ENCODE peak calls at places on chromosomes 4 and X, in nine cellular contexts. N is esophagus squamous epithelium, T is GM23338, X is A549, Z is right cardiac atrium, C is uterus, P is neural progenitor cell, S is DND-41, L is mesenchymal stem cell. I is an unnamed sample.

GRCh38 chrX:17183566-17183965 is 191.4 kb upstream of the NHS start:
- DNase-seq in L (no peak), C (no peak), X (no peak), T (peak), P (no peak), S (no peak), N (no peak), Z (no peak), I (no peak)

GRCh38 chrX:54825716-54826428 is 18.3 kb downstream of the MAGED2 start:
- DNase-seq in N (no peak), T (peak), C (no peak), P (no peak), Z (no peak), L (no peak), X (no peak), S (no peak), I (peak)

GRCh38 chr4:73213917-73214663 is 44.5 kb downstream of the ANKRD17 start:
- DNase-seq in N (no peak), S (no peak), T (no peak), X (no peak), L (peak), P (no peak), C (no peak), Z (no peak), I (no peak)

GRCh38 chrX:130555341-130555740 is 153.6 kb downstream of the RBMX2 start:
- DNase-seq in L (no peak), P (no peak), T (no peak), N (no peak), X (no peak), Z (no peak), C (no peak), S (no peak), I (no peak)

GRCh38 chrX:11381464-11381863 is 88.3 kb downstream of the AMELX start:
- DNase-seq in L (peak), P (peak), S (peak), T (peak), N (peak), C (no peak), X (peak), Z (no peak), I (peak)

GRCh38 chr4:176778491-176778890 is 14.2 kb downstream of the VEGFC start:
- DNase-seq in L (peak), C (no peak), S (no peak), Z (no peak), N (no peak), T (no peak), P (no peak), X (no peak), I (no peak)

GRCh38 chrX:18424482-18425198 is 768 bp upstream of the CDKL5 start:
- DNase-seq in X (peak), L (peak), C (peak), N (no peak), P (peak), Z (peak), T (peak), S (peak), I (no peak)

GRCh38 chrX:150635952-150636351 is 57.2 kb upstream of the MTMR1 start:
- DNase-seq in C (no peak), P (no peak), X (peak), S (no peak), Z (no peak), T (no peak), L (peak), N (no peak), I (no peak)

GRCh38 chr4:144591401-144591800 is 54.6 kb upstream of the HHIP start:
- DNase-seq in L (peak), Z (no peak), N (no peak), C (no peak), X (no peak), S (peak), P (no peak), T (no peak), I (no peak)

GRCh38 chrX:33062016-33062415 is 149.3 kb downstream of the DMD start:
- DNase-seq in N (no peak), S (no peak), Z (no peak), T (no peak), C (no peak), P (no peak), L (no peak), X (no peak), I (no peak)

GRCh38 chr4:183349673-183350072 is 27.4 kb upstream of the CLDN24 start:
- DNase-seq in S (no peak), L (peak), Z (no peak), X (no peak), C (no peak), P (no peak), N (no peak), T (no peak), I (no peak)

GRCh38 chrX:99371976-99372595 is 1038.0 kb downstream of the PCDH19 start:
- DNase-seq in L (no peak), P (no peak), N (no peak), T (no peak), C (no peak), X (no peak), S (no peak), Z (peak), I (no peak)

GRCh38 chrX:34734383-34734782 is 77.3 kb upstream of the TMEM47 start:
- DNase-seq in T (no peak), S (no peak), N (no peak), Z (no peak), L (peak), C (no peak), X (no peak), P (no peak), I (no peak)

GRCh38 chrX:70432936-70433847 is 10.1 kb downstream of the GDPD2 start:
- DNase-seq in N (no peak), P (no peak), L (no peak), T (no peak), S (no peak), Z (no peak), C (no peak), X (no peak), I (no peak)

GRCh38 chr4:141328550-141329173 is 108.0 kb downstream of the ZNF330 start:
- DNase-seq in C (no peak), X (no peak), P (no peak), Z (no peak), L (no peak), N (no peak), S (no peak), T (no peak), I (no peak)

GRCh38 chr4:78565971-78566372 is 14.4 kb downstream of the ANXA3 start:
- DNase-seq in S (no peak), N (no peak), L (peak), X (peak), P (no peak), Z (no peak), T (peak), C (no peak), I (no peak)

GRCh38 chr4:41129936-41130440 is 84.4 kb downstream of the APBB2 start:
- DNase-seq in N (no peak), C (no peak), T (no peak), L (no peak), S (no peak), X (no peak), Z (no peak), P (no peak), I (no peak)

GRCh38 chr4:56619160-56619559 is 61.9 kb downstream of the HOPX start:
- DNase-seq in N (no peak), L (peak), X (no peak), Z (no peak), C (no peak), P (no peak), S (no peak), T (peak), I (no peak)

GRCh38 chr4:8019396-8020365 is 80.0 kb upstream of the AFAP1 start:
- DNase-seq in L (no peak), X (no peak), S (peak), P (no peak), C (no peak), N (peak), Z (peak), T (no peak), I (no peak)

DNA sequence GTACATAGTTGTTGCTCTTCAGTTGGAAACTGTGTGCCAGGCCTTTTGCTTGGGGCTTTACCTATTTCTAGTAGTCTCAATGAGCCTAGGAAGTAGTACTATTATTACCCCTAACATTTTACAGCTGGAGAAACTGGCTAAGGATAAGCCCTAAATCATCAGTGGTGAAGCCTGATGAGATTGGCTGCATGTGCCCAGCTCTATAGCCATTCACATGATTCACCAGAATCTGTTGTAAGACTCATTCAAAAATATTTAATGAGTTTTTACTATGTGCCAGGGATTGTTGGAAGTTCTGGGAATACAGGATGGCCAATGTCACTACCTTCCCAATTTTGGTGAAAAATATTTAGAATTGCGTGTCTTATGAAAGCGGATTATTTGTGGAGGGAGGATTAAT is 2.8 kb downstream of the KIT start:
- DNase-seq in C (no peak), L (no peak), N (no peak), X (no peak), P (no peak), S (no peak), T (no peak), Z (no peak), I (no peak)
- H3K4me3 ChIP-seq in C (no peak), L (peak), N (no peak), X (no peak), P (no peak), S (no peak), T (peak), Z (no peak), I (no peak)

GRCh38 chr4:113693993-113694392 is 67.5 kb downstream of the CAMK2D start:
- DNase-seq in S (no peak), X (no peak), Z (no peak), P (no peak), T (no peak), C (no peak), N (no peak), L (no peak), I (no peak)

GRCh38 chr4:113695328-113696169 is 66.0 kb downstream of the CAMK2D start:
- DNase-seq in P (no peak), Z (no peak), T (no peak), X (no peak), L (peak), C (no peak), N (no peak), S (no peak), I (no peak)

GRCh38 chr4:113689394-113689793 is 72.1 kb downstream of the CAMK2D start:
- DNase-seq in S (no peak), P (no peak), Z (no peak), X (no peak), L (no peak), T (no peak), C (no peak), N (no peak), I (no peak)

GRCh38 chr4:113691676-113692075 is 69.9 kb downstream of the CAMK2D start:
- DNase-seq in T (no peak), S (no peak), N (no peak), Z (no peak), L (no peak), C (no peak), P (no peak), X (no peak), I (no peak)

DNA sequence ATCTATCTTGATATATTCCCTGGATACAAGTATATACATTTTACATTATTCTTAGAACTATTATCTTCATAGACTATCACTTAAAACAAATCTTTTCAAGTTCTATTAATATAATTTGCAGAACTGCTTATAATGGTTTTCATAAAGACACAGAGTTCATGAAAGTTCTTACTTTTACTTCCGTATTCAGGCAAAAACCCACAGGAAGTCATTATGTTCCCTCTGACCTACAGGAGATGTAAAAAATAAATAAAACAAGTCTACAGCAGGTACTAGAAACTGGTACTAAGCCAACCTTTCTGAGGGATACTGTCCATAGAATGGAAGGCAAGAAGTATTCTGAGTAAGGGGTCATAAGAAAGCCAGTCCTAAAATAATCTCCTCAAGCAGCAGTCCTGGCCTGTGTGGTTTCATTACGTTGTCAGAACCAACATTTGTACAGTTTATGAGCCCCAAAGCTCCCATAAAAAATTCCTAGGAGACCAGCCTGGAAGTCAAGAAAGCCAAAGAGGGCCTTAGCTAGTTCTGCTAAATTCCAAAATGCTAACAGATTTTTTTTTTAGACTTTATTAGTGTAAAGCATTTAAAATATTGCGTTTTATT is 68.6 kb downstream of the CAMK2D start:
- DNase-seq in S (no peak), P (no peak), N (no peak), T (no peak), Z (no peak), C (no peak), X (no peak), L (no peak), I (peak)
- H3K27ac ChIP-seq in S (no peak), P (no peak), N (no peak), T (no peak), Z (no peak), C (peak), X (peak), L (peak), I (no peak)

DNA sequence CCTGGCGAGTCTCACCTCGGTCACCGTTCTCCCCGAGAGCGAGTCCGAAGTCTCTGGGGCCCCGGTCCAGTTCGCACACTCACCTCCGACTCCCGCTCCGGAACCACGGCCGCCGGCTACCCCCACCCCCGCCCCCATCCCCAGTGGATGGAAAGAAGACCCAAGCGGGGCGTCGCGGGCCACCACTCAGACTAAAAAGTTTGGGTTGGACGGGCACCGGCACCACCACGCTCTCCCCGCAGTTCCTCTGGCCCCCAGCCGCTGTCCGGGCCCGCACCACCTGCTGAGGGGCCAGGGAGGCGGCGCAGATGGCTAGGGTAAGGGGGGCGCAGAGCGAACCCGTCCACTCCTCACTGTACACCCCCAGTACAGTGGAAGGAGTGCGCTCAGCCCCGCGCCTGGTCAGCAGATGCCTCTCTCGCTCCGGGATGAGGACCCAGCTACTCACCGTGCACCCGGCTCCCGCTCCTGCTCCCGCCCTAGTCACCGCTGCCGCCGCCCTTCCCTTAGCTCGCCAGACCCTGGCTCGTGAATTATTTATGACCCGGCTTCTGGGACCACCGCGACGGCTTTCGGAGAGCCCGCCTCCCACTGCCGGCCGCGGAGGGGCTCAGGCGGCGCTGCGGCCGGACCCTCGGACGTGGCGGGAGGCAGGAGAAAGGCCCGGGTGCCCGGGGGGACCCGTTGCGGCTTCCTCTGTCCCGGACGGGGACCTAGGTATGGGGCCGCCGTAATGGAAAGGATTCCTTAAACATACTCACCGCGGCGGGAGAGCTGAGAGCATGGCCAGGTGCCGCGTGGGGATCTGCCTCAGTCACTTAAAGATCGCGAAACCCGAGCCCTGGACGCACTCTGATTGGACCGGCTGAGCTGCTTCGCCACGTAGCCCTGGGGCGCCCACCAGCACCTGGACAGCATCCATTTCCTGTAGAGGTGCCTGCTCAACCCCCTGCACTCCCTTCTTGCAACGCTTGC is at the start of gene PROM1:
- DNase-seq in C (no peak), X (no peak), N (no peak), Z (peak), L (no peak), P (peak), T (peak), S (no peak), I (peak)
- H3K4me3 ChIP-seq in C (peak), X (peak), N (peak), Z (peak), L (peak), P (peak), T (peak), S (no peak), I (peak)

GRCh38 chr4:119542575-119542974 is 86.0 kb downstream of the PDE5A start:
- DNase-seq in T (no peak), C (no peak), N (no peak), S (no peak), Z (no peak), P (no peak), X (no peak), L (no peak), I (no peak)

GRCh38 chr4:119536572-119537528 is 91.8 kb downstream of the PDE5A start:
- DNase-seq in P (peak), X (no peak), S (no peak), N (no peak), T (no peak), C (no peak), Z (no peak), L (peak), I (no peak)

GRCh38 chr4:119540249-119540648 is 88.4 kb downstream of the PDE5A start:
- DNase-seq in P (no peak), N (no peak), S (no peak), L (no peak), C (no peak), X (no peak), Z (no peak), T (no peak), I (no peak)

GRCh38 chr4:119532319-119532718 is 96.3 kb downstream of the PDE5A start:
- DNase-seq in C (no peak), P (no peak), T (peak), S (no peak), L (no peak), N (no peak), X (no peak), Z (no peak), I (no peak)

DNA sequence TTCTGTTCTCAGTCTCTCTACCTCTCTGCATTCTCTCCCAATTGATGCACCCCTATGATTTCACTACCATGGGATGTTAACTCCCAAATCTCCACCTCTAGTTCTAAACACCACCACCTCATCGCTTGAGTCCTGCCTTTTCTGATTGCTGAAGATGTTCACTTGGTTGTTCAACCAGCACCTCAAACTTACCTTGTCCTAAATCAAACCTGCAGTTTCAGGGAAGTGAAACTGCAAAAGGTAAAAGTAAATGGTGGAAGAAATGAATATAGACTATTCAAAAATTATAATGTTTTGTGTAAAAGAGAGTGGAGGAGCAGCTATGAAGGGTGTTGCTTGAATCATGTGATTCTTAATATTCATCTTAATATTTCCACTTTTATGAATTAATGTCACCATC is 91.0 kb downstream of the PDE5A start:
- DNase-seq in P (no peak), L (no peak), N (no peak), S (no peak), Z (no peak), C (no peak), X (no peak), T (no peak), I (no peak)
- H3K27ac ChIP-seq in P (no peak), L (no peak), N (no peak), S (no peak), Z (no peak), C (no peak), X (no peak), T (no peak), I (no peak)

I was measured in naive thymus-derived CD4-positive, alpha-beta T cell.